ENCODE peak calls at places on chromosomes 12 and 14, in seven cellular contexts. X is IMR-90, K is cardiac fibroblast, J is fibroblast of lung, M is left ventricle myocardium inferior, B is HFF-Myc, F is upper lobe of right lung. A is an unnamed sample.

GRCh38 chr14:81269100-81269978 is 48.6 kb upstream of the GTF2A1 start:
- DNase-seq in X (peak; percentile 68), K (peak; percentile 78), J (peak; percentile 57), M (no peak), B (peak; percentile 45), F (no peak), A (peak; percentile 84)

GRCh38 chr12:13959131-13959734 is 22.2 kb downstream of the GRIN2B start:
- DNase-seq in X (no peak), K (no peak), J (no peak), M (peak; percentile 21), B (no peak), F (no peak), A (no peak)

GRCh38 chr12:113048716-113049127 is 7.8 kb upstream of the DTX1 start:
- DNase-seq in X (peak; percentile 51), K (peak; percentile 77), J (peak; percentile 37), M (no peak), B (peak; percentile 24), F (no peak), A (peak; percentile 77)

GRCh38 chr14:95265106-95266094 is 54.3 kb downstream of the CLMN start:
- DNase-seq in X (peak; percentile 93), K (peak; percentile 90), J (peak; percentile 99), M (no peak), B (peak; percentile 63), F (no peak), A (peak; percentile 96)

GRCh38 chr12:123094349-123095073 is 56.4 kb downstream of the PITPNM2 start:
- DNase-seq in X (peak; percentile 88), K (peak; percentile 75), J (peak; percentile 72), M (no peak), B (peak; percentile 56), F (no peak), A (peak; percentile 38)

GRCh38 chr14:23182372-23183014 is 967 bp downstream of the SLC7A8 start:
- DNase-seq in X (no peak), K (no peak), J (no peak), M (no peak), B (no peak), F (peak; percentile 82), A (no peak)

GRCh38 chr12:97875064-97875463 is 412.5 kb downstream of the RMST start:
- DNase-seq in X (no peak), K (no peak), J (no peak), M (no peak), B (no peak), F (no peak), A (no peak)

GRCh38 chr12:5030066-5030465 is 13.6 kb upstream of the KCNA5 start:
- DNase-seq in X (no peak), K (no peak), J (no peak), M (no peak), B (no peak), F (no peak), A (no peak)

GRCh38 chr12:70400124-70400523 is 34.0 kb downstream of the KCNMB4 start:
- DNase-seq in X (no peak), K (no peak), J (no peak), M (no peak), B (no peak), F (no peak), A (no peak)

GRCh38 chr12:59934486-59934885 is 338.7 kb downstream of the SLC16A7 start:
- DNase-seq in X (no peak), K (no peak), J (no peak), M (no peak), B (no peak), F (no peak), A (no peak)

GRCh38 chr12:104752016-104752415 is 206.1 kb downstream of the SLC41A2 start:
- DNase-seq in X (no peak), K (no peak), J (no peak), M (no peak), B (no peak), F (no peak), A (no peak)

GRCh38 chr14:52399886-52400599 is 85.9 kb downstream of the PTGER2 start:
- DNase-seq in X (peak; percentile 74), K (no peak), J (peak; percentile 41), M (no peak), B (no peak), F (no peak), A (peak; percentile 70)
- TF ChIP-seq CTCF in X (peak; percentile 24), K (no peak), J (peak; percentile 53), M (no peak), B (peak; percentile 25), F (peak; percentile 10), A (peak; percentile 61)

DNA sequence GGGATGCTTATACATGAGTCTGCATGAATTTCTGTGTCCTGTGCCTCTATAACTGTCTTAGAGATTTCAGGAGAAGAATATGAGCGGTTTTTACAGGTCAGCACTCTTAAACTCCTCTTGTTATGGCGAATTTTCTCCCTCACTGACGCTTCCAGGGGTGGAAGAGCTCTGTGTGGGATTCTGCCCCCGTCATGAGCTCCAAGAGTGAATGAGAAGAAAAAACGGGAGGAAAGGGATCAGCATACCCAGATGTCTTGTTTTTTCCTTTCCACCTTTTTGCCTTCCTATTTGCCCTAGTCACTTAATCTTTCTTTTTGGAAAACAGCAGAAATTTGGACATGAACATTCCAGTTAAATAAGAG is 651 bp downstream of the PFKM start:
- DNase-seq in X (peak; percentile 41), K (no peak), J (peak; percentile 37), M (no peak), B (no peak), F (no peak), A (no peak)
- H3K4me3 ChIP-seq in X (peak overlapping the region; percentile 93), K (peak overlapping the region; percentile 84), J (peak overlapping the region; percentile 94), M (peak overlapping the region; percentile 82), B (peak overlapping the region; percentile 60), F (peak overlapping the region; percentile 68), A (peak overlapping the region; percentile 77)

GRCh38 chr12:55728185-55728931 is 451 bp downstream of the CD63 start:
- DNase-seq in X (peak; percentile 53), K (peak; percentile 80), J (peak; percentile 70), M (peak; percentile 87), B (no peak), F (peak; percentile 93), A (peak; percentile 74)

GRCh38 chr12:55728932-55729591 is at the start of gene CD63:
- DNase-seq in X (peak; percentile 88), K (peak; percentile 96), J (peak; percentile 88), M (peak; percentile 93), B (no peak), F (peak; percentile 96), A (peak; percentile 98)

GRCh38 chr12:55729592-55730446 is 1.0 kb upstream of the CD63 start:
- DNase-seq in X (peak; percentile 94), K (peak; percentile 96), J (peak; percentile 95), M (peak; percentile 90), B (peak; percentile 69), F (peak; percentile 95), A (peak; percentile 71)

GRCh38 chr12:55726911-55727310 is 1.9 kb downstream of the CD63 start:
- DNase-seq in X (no peak), K (no peak), J (no peak), M (no peak), B (no peak), F (no peak), A (no peak)

GRCh38 chr12:55727643-55728184 is 1.1 kb downstream of the CD63 start:
- DNase-seq in X (peak; percentile 61), K (peak; percentile 74), J (peak; percentile 63), M (peak; percentile 63), B (no peak), F (peak; percentile 91), A (peak; percentile 65)
- TF ChIP-seq CTCF in X (no peak), K (no peak), J (no peak), M (no peak), B (no peak), F (no peak), A (no peak)

GRCh38 chr14:67851785-67852410 is 32.3 kb downstream of the RAD51B start:
- DNase-seq in X (no peak), K (no peak), J (no peak), M (no peak), B (no peak), F (no peak), A (peak; percentile 11)

GRCh38 chr14:67850066-67850830 is 30.7 kb downstream of the RAD51B start:
- DNase-seq in X (no peak), K (no peak), J (no peak), M (no peak), B (no peak), F (no peak), A (no peak)

GRCh38 chr14:67853748-67854147 is 34.2 kb downstream of the RAD51B start:
- DNase-seq in X (no peak), K (no peak), J (no peak), M (no peak), B (no peak), F (no peak), A (no peak)

GRCh38 chr14:67856806-67857205 is 37.2 kb downstream of the RAD51B start:
- DNase-seq in X (peak; percentile 24), K (no peak), J (peak; percentile 73), M (no peak), B (no peak), F (no peak), A (peak; percentile 55)

GRCh38 chr14:67853207-67853606 is 33.6 kb downstream of the RAD51B start:
- DNase-seq in X (no peak), K (no peak), J (no peak), M (no peak), B (no peak), F (no peak), A (no peak)
- H3K4me3 ChIP-seq in X (no peak overlapping the region), K (no peak overlapping the region), J (no peak overlapping the region), M (no peak overlapping the region), B (no peak overlapping the region), F (no peak overlapping the region), A (no peak overlapping the region)